ENCODE peak calls at places on chromosome 10, in seven cellular contexts. E is fibroblast of lung, G is MM.1S, R is GM23248, H is colonic mucosa, O is PC-3, K is mesenchymal stem cell. A is an unnamed sample.

GRCh38 chr10:79296431-79296830 is 50.8 kb upstream of the PPIF start:
- DNase-seq in G (no peak), K (no peak), O (no peak), E (no peak), H (no peak), R (no peak), A (no peak)

GRCh38 chr10:35464805-35465456 is 128.6 kb downstream of the CCNY start:
- DNase-seq in O (no peak), K (peak), E (peak), G (no peak), H (no peak), R (peak), A (peak)

GRCh38 chr10:13882112-13882711 is 295.4 kb downstream of the PRPF18 start:
- DNase-seq in E (peak), R (peak), K (peak), G (no peak), H (no peak), O (peak), A (peak)

GRCh38 chr10:59793924-59794323 is 40.7 kb upstream of the MRLN start:
- DNase-seq in R (no peak), H (no peak), K (no peak), G (no peak), E (peak), O (peak), A (no peak)

GRCh38 chr10:15091418-15091817 is 2.8 kb upstream of the ACBD7 start:
- DNase-seq in E (no peak), R (no peak), K (no peak), H (no peak), G (no peak), O (no peak), A (no peak)

GRCh38 chr10:14304029-14304428 is 26.7 kb downstream of the FRMD4A start:
- DNase-seq in K (no peak), G (no peak), O (no peak), H (no peak), E (no peak), R (no peak), A (no peak)

GRCh38 chr10:18224626-18225445 is 84.6 kb downstream of the CACNB2 start:
- DNase-seq in K (no peak), R (no peak), G (no peak), H (peak), O (no peak), E (no peak), A (no peak)

GRCh38 chr10:26391701-26392695 is 46.1 kb upstream of the APBB1IP start:
- DNase-seq in R (no peak), G (no peak), O (no peak), E (no peak), K (no peak), H (no peak), A (no peak)

GRCh38 chr10:21317902-21318301 is 207.6 kb downstream of the SKIDA1 start:
- DNase-seq in E (peak), G (no peak), R (peak), H (no peak), K (peak), O (no peak), A (peak)

GRCh38 chr10:50566150-50566549 is 57.6 kb downstream of the SGMS1 start:
- DNase-seq in R (no peak), K (no peak), O (no peak), G (no peak), E (no peak), H (no peak), A (no peak)
- H3K9ac ChIP-seq in R (no peak), K (no peak), O (no peak), G (no peak), E (no peak), H (no peak), A (no peak)

GRCh38 chr10:47047127-47047504 is 135.9 kb downstream of the PTPN20 start:
- DNase-seq in E (no peak), O (no peak), G (no peak), H (no peak), R (no peak), K (no peak), A (no peak)
- H3K9ac ChIP-seq in E (no peak), O (no peak), G (no peak), H (no peak), R (no peak), K (no peak), A (no peak)

DNA sequence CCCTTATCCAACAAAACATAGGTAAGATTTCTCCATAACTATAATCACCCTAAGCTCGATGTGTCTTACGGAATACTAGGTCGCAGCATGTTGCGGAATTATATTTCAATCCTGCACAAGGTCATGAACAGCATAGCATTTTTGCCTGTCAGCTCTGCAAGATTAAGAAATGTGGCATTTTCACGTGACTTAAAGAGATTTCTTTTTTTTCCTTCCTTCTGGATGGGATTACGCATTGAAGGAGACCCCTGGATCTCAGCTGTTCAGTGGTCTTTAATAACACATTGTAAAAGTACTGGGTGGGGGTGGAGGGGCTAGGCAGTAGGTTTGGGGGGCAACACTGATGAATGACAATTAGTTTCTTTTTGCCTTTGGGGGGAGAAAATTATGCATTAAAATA is 106.7 kb downstream of the CUBN start:
- DNase-seq in H (no peak), R (peak), E (peak), K (peak), G (no peak), O (no peak), A (no peak)
- H3K9ac ChIP-seq in H (no peak), R (peak), E (peak), K (peak), G (peak), O (peak), A (peak)

DNA sequence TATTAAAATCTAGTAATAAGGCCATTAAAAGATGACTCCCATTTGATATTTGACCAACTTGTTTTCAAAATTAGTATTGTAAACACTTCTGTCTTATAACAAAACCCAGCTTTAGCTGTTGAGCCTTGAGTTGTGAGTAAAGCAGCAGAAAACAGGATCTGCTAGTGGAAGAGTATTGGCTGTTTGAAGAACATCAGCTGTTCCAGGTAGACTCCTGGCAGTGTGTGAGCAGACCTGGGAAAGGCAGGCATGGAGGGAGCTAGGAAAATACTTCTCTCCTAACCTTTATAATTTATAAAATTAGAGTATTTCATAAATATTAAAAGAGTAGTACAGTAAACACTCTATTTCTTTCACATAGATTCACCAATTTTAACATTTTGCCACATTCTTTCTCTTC is 29.0 kb downstream of the KAT6B start:
- DNase-seq in G (no peak), O (no peak), R (no peak), K (no peak), H (no peak), E (no peak), A (no peak)
- H3K9ac ChIP-seq in G (no peak), O (no peak), R (no peak), K (no peak), H (no peak), E (no peak), A (no peak)

DNA sequence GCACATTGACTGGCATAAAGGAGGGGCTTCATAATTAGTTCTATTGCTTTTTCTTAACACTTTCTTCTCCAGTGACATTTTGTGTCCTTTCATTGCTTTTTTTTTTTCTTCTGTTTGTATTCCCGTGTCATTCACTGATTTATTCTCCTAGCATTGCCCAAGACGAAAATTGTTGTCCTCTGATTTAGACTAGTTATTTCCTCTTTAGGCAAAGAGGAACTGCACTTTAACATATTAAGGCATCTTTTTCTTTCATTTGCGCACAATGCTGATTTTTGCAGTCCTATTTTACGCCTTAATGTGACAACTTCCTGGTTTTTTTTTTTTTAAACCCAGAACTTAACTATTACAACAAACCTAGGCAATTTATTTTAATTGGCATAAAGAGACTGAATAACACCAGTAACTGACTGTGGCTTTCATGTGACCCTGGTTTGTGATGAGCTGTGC is 39.7 kb downstream of the ARID5B start:
- DNase-seq in H (no peak), O (no peak), K (peak), E (no peak), R (no peak), G (no peak), A (no peak)
- H3K9ac ChIP-seq in H (no peak), O (peak), K (peak), E (no peak), R (no peak), G (no peak), A (peak)

GRCh38 chr10:132454296-132455198 is 57.5 kb downstream of the PWWP2B start:
- DNase-seq in G (no peak), K (no peak), E (no peak), O (no peak), H (no peak), R (no peak), A (no peak)
- H3K9ac ChIP-seq in G (no peak), K (no peak), E (no peak), O (no peak), H (no peak), R (no peak), A (no peak)